ENCODE peak calls at places on chromosomes 13 and 19, in nine cellular contexts. O, A, M, K, Y, Q, T, Z and L are unnamed samples.

GRCh38 chr13:90757127-90757680 is 590.3 kb upstream of the MIR17HG start:
- DNase-seq in Y (no peak), K (no peak), T (no peak), Q (no peak), O (no peak), A (no peak), M (no peak), Z (no peak), L (no peak)

GRCh38 chr19:18282788-18283141 is 1.3 kb upstream of the JUND start:
- DNase-seq in Z (no peak), K (no peak), Y (no peak), O (no peak), A (no peak), T (no peak), Q (no peak), M (no peak), L (no peak)

GRCh38 chr13:26253262-26253786 is 605 bp upstream of the CDK8 start:
- DNase-seq in O (no peak), T (no peak), Z (no peak), Q (no peak), A (no peak), K (peak), Y (no peak), M (no peak), L (no peak)

GRCh38 chr13:107906131-107906530 is 309.2 kb downstream of the LIG4 start:
- DNase-seq in Q (no peak), Y (no peak), M (no peak), Z (no peak), O (no peak), A (no peak), T (no peak), K (no peak), L (no peak)

GRCh38 chr19:49801966-49802661 is 11.0 kb downstream of the FUZ start:
- DNase-seq in K (peak), T (peak), O (no peak), Y (peak), Z (peak), M (peak), Q (peak), A (peak), L (peak)

GRCh38 chr19:47272448-47273312 is 2.0 kb upstream of the INAFM1 start:
- DNase-seq in K (peak), Z (no peak), O (no peak), A (peak), Y (no peak), Q (no peak), M (no peak), T (no peak), L (peak)

GRCh38 chr19:38952395-38953165 is 21.8 kb downstream of the MRPS12 start:
- DNase-seq in K (no peak), T (peak), O (no peak), M (peak), Z (no peak), A (peak), Q (peak), Y (no peak), L (no peak)

GRCh38 chr13:103056008-103056407 is 10.2 kb downstream of the SLC10A2 start:
- DNase-seq in K (no peak), Q (no peak), Z (no peak), Y (no peak), T (no peak), A (no peak), M (no peak), O (no peak), L (no peak)

GRCh38 chr19:48560095-48560530 is 8.1 kb downstream of the SULT2B1 start:
- DNase-seq in A (peak), O (no peak), M (no peak), T (no peak), Q (no peak), Y (no peak), K (no peak), Z (no peak), L (no peak)

GRCh38 chr13:66210677-66211076 is 1019.5 kb downstream of the PCDH9 start:
- DNase-seq in K (peak), O (no peak), A (no peak), Q (no peak), Y (no peak), T (no peak), M (peak), Z (no peak), L (no peak)

GRCh38 chr19:16957151-16957662 is 68.4 kb downstream of the F2RL3 start:
- DNase-seq in K (no peak), A (peak), T (no peak), Z (no peak), Y (no peak), M (no peak), Q (no peak), O (no peak), L (peak)

GRCh38 chr19:46176116-46176860 is 28.2 kb downstream of the IGFL2 start:
- DNase-seq in T (no peak), O (no peak), Y (no peak), A (no peak), Z (no peak), Q (no peak), K (no peak), M (no peak), L (peak)

GRCh38 chr13:52001120-52001731 is 10.0 kb downstream of the ATP7B start:
- DNase-seq in Y (no peak), M (peak), A (peak), O (no peak), K (peak), T (no peak), Z (no peak), Q (no peak), L (no peak)

GRCh38 chr13:58919551-58919950 is 1244.2 kb downstream of the DIAPH3 start:
- DNase-seq in K (no peak), Y (no peak), A (no peak), T (no peak), O (no peak), Q (no peak), Z (no peak), M (no peak), L (no peak)